ENCODE peak calls at places on chromosomes 5 and 9, in eight cellular contexts. X is cardiac fibroblast; F is tibial artery; T is head of caudate nucleus; H is neural crest cell; R is activated T-helper 1 cell treated with anti-CD3 and anti-CD28 coated beads, Interleukin-2, amount 50 U/mL, for 16 hours; S is nephron progenitor cell; I is HEK293T. C is an unnamed sample.

GRCh38 chr9:114513050-114513951 is 8.0 kb upstream of the WHRN start:
- DNase-seq in T (no peak), H (no peak), I (no peak), S (no peak), F (no peak), X (no peak), R (no peak), C (no peak)

GRCh38 chr9:15222313-15222712 is 84.7 kb downstream of the TTC39B start:
- DNase-seq in F (no peak), S (no peak), X (no peak), T (no peak), I (no peak), R (no peak), H (no peak), C (no peak)

GRCh38 chr9:123929177-123929869 is 603 bp downstream of the DENND1A start:
- DNase-seq in R (no peak), I (no peak), F (no peak), T (peak), S (no peak), X (no peak), H (no peak), C (peak)

GRCh38 chr9:97900738-97901565 is 21.3 kb downstream of the TRMO start:
- DNase-seq in H (peak), T (no peak), R (no peak), F (no peak), I (peak), X (peak), S (peak), C (peak)

GRCh38 chr5:33067291-33067690 is 356.2 kb downstream of the NPR3 start:
- DNase-seq in I (no peak), T (no peak), R (no peak), H (no peak), X (no peak), F (no peak), S (no peak), C (no peak)

GRCh38 chr5:153919161-153919560 is 119.5 kb downstream of the FAM114A2 start:
- DNase-seq in R (no peak), X (no peak), F (no peak), H (no peak), S (no peak), T (no peak), I (no peak), C (no peak)

GRCh38 chr5:176492431-176492830 is 44.2 kb downstream of the FAF2 start:
- DNase-seq in T (no peak), I (no peak), F (no peak), S (no peak), X (no peak), H (no peak), R (no peak), C (no peak)

GRCh38 chr5:27911216-27911615 is 872.8 kb upstream of the CDH9 start:
- DNase-seq in T (no peak), S (no peak), I (no peak), H (no peak), X (peak), F (no peak), R (no peak), C (no peak)

GRCh38 chr9:95092321-95093072 is 225.0 kb downstream of the FANCC start:
- DNase-seq in R (no peak), T (no peak), F (peak), I (no peak), H (no peak), X (peak), S (no peak), C (no peak)

GRCh38 chr9:90114641-90115040 is 509.8 kb downstream of the GADD45G start:
- DNase-seq in F (no peak), T (no peak), H (no peak), I (no peak), S (no peak), R (no peak), X (no peak), C (no peak)

GRCh38 chr5:171137768-171138540 is 171.1 kb upstream of the TLX3 start:
- DNase-seq in S (no peak), T (no peak), H (no peak), I (no peak), R (no peak), X (peak), F (no peak), C (no peak)

GRCh38 chr5:78300464-78301045 is 6.1 kb upstream of the AP3B1 start:
- DNase-seq in F (no peak), I (no peak), S (no peak), H (no peak), T (no peak), R (no peak), X (peak), C (no peak)

GRCh38 chr5:133348406-133348805 is 263.9 kb downstream of the FSTL4 start:
- DNase-seq in R (no peak), X (no peak), H (no peak), F (no peak), S (no peak), I (no peak), T (no peak), C (no peak)

GRCh38 chr9:113888976-113889375 is 12.9 kb downstream of the ZNF618 start:
- DNase-seq in F (no peak), I (no peak), H (no peak), S (no peak), R (no peak), T (no peak), X (no peak), C (no peak)

C was measured in D341Med.